ENCODE peak calls at places on chromosomes 12 and 14, in five cellular contexts. F, U, Z, Y and H are unnamed samples.

GRCh38 chr14:92352158-92352985 is 29.4 kb downstream of the SLC24A4 start:
- DNase-seq in U (no peak), Y (no peak), Z (peak), F (no peak), H (no peak)

GRCh38 chr12:111645433-111645832 is 40.3 kb downstream of the BRAP start:
- DNase-seq in F (no peak), Y (no peak), Z (no peak), U (peak), H (no peak)

GRCh38 chr14:101966742-101967141 is 2.4 kb downstream of the DYNC1H1 start:
- DNase-seq in Y (no peak), Z (no peak), U (no peak), F (no peak), H (no peak)

GRCh38 chr14:51056431-51056830 is 38.5 kb downstream of the TRIM9 start:
- DNase-seq in F (no peak), Y (no peak), Z (no peak), U (no peak), H (no peak)

GRCh38 chr12:66863276-66863675 is 184.4 kb upstream of the GRIP1 start:
- DNase-seq in F (no peak), Y (no peak), U (no peak), Z (no peak), H (no peak)

GRCh38 chr12:49403887-49404517 is 36.7 kb downstream of the SPATS2 start:
- DNase-seq in Z (no peak), Y (no peak), U (no peak), F (no peak), H (no peak)

GRCh38 chr14:104195854-104196253 is 57.5 kb downstream of the KIF26A start:
- DNase-seq in F (no peak), Z (no peak), U (no peak), Y (no peak), H (no peak)

GRCh38 chr12:107103097-107103496 is 9.7 kb upstream of the CRY1 start:
- DNase-seq in Y (no peak), U (no peak), Z (no peak), F (no peak), H (no peak)

GRCh38 chr14:65637780-65638179 is 225.2 kb downstream of the FUT8 start:
- DNase-seq in U (no peak), Y (no peak), F (no peak), Z (no peak), H (no peak)

GRCh38 chr12:19915392-19916192 is 452.7 kb upstream of the PDE3A start:
- DNase-seq in F (no peak), U (no peak), Y (no peak), Z (peak), H (no peak)

GRCh38 chr14:51578853-51579252 is 72.9 kb upstream of the FRMD6 start:
- DNase-seq in Y (no peak), F (no peak), U (no peak), Z (no peak), H (no peak)

GRCh38 chr12:113222730-113223531 is 1.7 kb downstream of the TPCN1 start:
- DNase-seq in U (no peak), F (peak), Z (no peak), Y (no peak), H (peak)

GRCh38 chr12:6280053-6280469 is 30.4 kb upstream of the PLEKHG6 start:
- DNase-seq in F (no peak), Z (no peak), U (peak), Y (no peak), H (peak)

GRCh38 chr12:112182499-112182898 is 57.1 kb downstream of the TRAFD1 start:
- DNase-seq in Y (no peak), F (no peak), Z (no peak), U (no peak), H (peak)